ENCODE peak calls at places on chromosomes 13 and 19, in ten cellular contexts. O, R, I, U, V, Y, G, E, F and Q are unnamed samples.

GRCh38 chr13:98517576-98518310 is 59.2 kb downstream of the STK24 start:
- DNase-seq in O (no peak), R (no peak), I (no peak), U (no peak), V (no peak), Y (no peak), G (no peak), E (no peak), F (peak), Q (no peak)

GRCh38 chr13:29918845-29919244 is 68.4 kb upstream of the UBL3 start:
- DNase-seq in O (no peak), R (no peak), I (no peak), U (no peak), V (no peak), Y (no peak), G (peak), E (no peak), F (no peak), Q (no peak)

GRCh38 chr19:6378498-6378897 is 2.8 kb upstream of the PSPN start:
- DNase-seq in O (no peak), R (no peak), I (no peak), U (no peak), V (no peak), Y (no peak), G (no peak), E (no peak), F (no peak), Q (no peak)

GRCh38 chr13:98222816-98223215 is 45.7 kb upstream of the RNF113B start:
- DNase-seq in O (no peak), R (no peak), I (no peak), U (no peak), V (no peak), Y (no peak), G (no peak), E (no peak), F (no peak), Q (no peak)

GRCh38 chr13:83065136-83065535 is 817.1 kb downstream of the SLITRK1 start:
- DNase-seq in O (no peak), R (peak), I (no peak), U (no peak), V (no peak), Y (no peak), G (no peak), E (no peak), F (no peak), Q (no peak)

GRCh38 chr19:6021878-6022569 is 44.1 kb upstream of the RANBP3 start:
- DNase-seq in O (peak), R (peak), I (peak), U (peak), V (peak), Y (peak), G (peak), E (peak), F (peak), Q (peak)

GRCh38 chr13:112844411-112844810 is 124.6 kb upstream of the MCF2L start:
- DNase-seq in O (no peak), R (no peak), I (no peak), U (no peak), V (no peak), Y (no peak), G (no peak), E (no peak), F (no peak), Q (no peak)

GRCh38 chr19:2248136-2249009 is 750 bp upstream of the AMH start:
- DNase-seq in O (no peak), R (no peak), I (no peak), U (no peak), V (no peak), Y (no peak), G (no peak), E (no peak), F (no peak), Q (no peak)

GRCh38 chr19:28394705-28395104 is 818.2 kb downstream of the UQCRFS1 start:
- DNase-seq in O (no peak), R (no peak), I (peak), U (no peak), V (no peak), Y (no peak), G (no peak), E (no peak), F (no peak), Q (no peak)

GRCh38 chr19:10537668-10538067 is 6.0 kb upstream of the ATG4D start:
- DNase-seq in O (no peak), R (no peak), I (no peak), U (no peak), V (no peak), Y (no peak), G (no peak), E (no peak), F (no peak), Q (no peak)

GRCh38 chr13:41544824-41545707 is 87.7 kb downstream of the RGCC start:
- DNase-seq in O (no peak), R (no peak), I (no peak), U (no peak), V (no peak), Y (no peak), G (peak), E (no peak), F (no peak), Q (no peak)

GRCh38 chr19:53424968-53425597 is 6.7 kb upstream of the ZNF761 start:
- DNase-seq in O (peak), R (peak), I (peak), U (peak), V (peak), Y (peak), G (peak), E (peak), F (peak), Q (no peak)

GRCh38 chr19:16087940-16088339 is 11.6 kb downstream of the TPM4 start:
- DNase-seq in O (no peak), R (no peak), I (no peak), U (no peak), V (no peak), Y (no peak), G (no peak), E (no peak), F (no peak), Q (no peak)

GRCh38 chr19:51541458-51542357 is 10.2 kb upstream of the SIGLEC6 start:
- DNase-seq in O (no peak), R (no peak), I (no peak), U (no peak), V (no peak), Y (no peak), G (no peak), E (no peak), F (no peak), Q (no peak)

GRCh38 chr19:8576273-8576993 is 809 bp downstream of the MYO1F start:
- DNase-seq in O (no peak), R (no peak), I (no peak), U (no peak), V (peak), Y (no peak), G (peak), E (no peak), F (no peak), Q (no peak)